ENCODE peak calls at places on chromosome 20, in eight cellular contexts. U, N, J, G, L, V, P and E are unnamed samples.

GRCh38 chr20:57851786-57852185 is 142.0 kb upstream of the PMEPA1 start:
- DNase-seq in G (no peak), U (peak; percentile 7), L (no peak), P (no peak), V (no peak), N (no peak), J (no peak), E (no peak)

GRCh38 chr20:48065833-48066232 is 280.6 kb upstream of the SULF2 start:
- DNase-seq in P (no peak), U (no peak), G (no peak), L (no peak), J (no peak), V (no peak), N (no peak), E (no peak)

GRCh38 chr20:50053790-50054547 is 59.0 kb downstream of the UBE2V1 start:
- DNase-seq in U (no peak), L (no peak), N (no peak), V (no peak), P (no peak), J (no peak), G (no peak), E (no peak)

GRCh38 chr20:21839982-21840381 is 134.5 kb downstream of the PAX1 start:
- DNase-seq in P (no peak), N (no peak), G (no peak), L (no peak), V (no peak), U (no peak), J (no peak), E (no peak)

GRCh38 chr20:4956200-4956810 is 45.0 kb downstream of the SLC23A2 start:
- DNase-seq in U (no peak), G (no peak), P (peak; percentile 43), N (peak; percentile 7), J (no peak), V (no peak), L (peak; percentile 30), E (no peak)

GRCh38 chr20:19935842-19936241 is 81.3 kb upstream of the NAA20 start:
- DNase-seq in U (peak; percentile 95), V (peak; percentile 91), P (no peak), G (peak; percentile 83), N (no peak), L (peak; percentile 24), J (no peak), E (no peak)

GRCh38 chr20:59195316-59195993 is 31.8 kb downstream of the ZNF831 start:
- DNase-seq in V (no peak), U (peak; percentile 43), L (no peak), N (no peak), J (no peak), G (no peak), P (no peak), E (no peak)

GRCh38 chr20:25237610-25238318 is 10.1 kb upstream of the PYGB start:
- DNase-seq in J (no peak), V (peak; percentile 93), U (peak; percentile 95), P (peak; percentile 94), L (peak; percentile 99), N (no peak), G (peak; percentile 83), E (peak; percentile 72)

GRCh38 chr20:33862709-33863403 is 51.7 kb downstream of the CHMP4B start:
- DNase-seq in P (peak; percentile 86), V (peak; percentile 86), U (peak; percentile 88), G (peak; percentile 21), L (peak; percentile 33), N (peak; percentile 27), J (peak; percentile 83), E (no peak)

GRCh38 chr20:23857954-23858565 is 21.5 kb downstream of the CST5 start:
- DNase-seq in V (no peak), J (no peak), G (no peak), L (no peak), U (no peak), N (no peak), P (no peak), E (no peak)